ENCODE peak calls at places on chromosomes 1 and 21, in eight cellular contexts. A, T, V, L, K, X, F and R are unnamed samples.

GRCh38 chr1:234175363-234175762 is 197.9 kb upstream of the COA6 start:
- DNase-seq in A (no peak), T (no peak), V (no peak), L (no peak), K (no peak), X (no peak), F (no peak), R (no peak)

GRCh38 chr21:33026878-33027400 is 1.2 kb downstream of the OLIG2 start:
- DNase-seq in A (no peak), T (no peak), V (no peak), L (no peak), K (no peak), X (no peak), F (no peak), R (peak)

GRCh38 chr1:1432951-1433803 is 2.3 kb upstream of the VWA1 start:
- DNase-seq in A (peak), T (peak), V (no peak), L (no peak), K (peak), X (peak), F (peak), R (peak)

GRCh38 chr1:21342961-21343838 is 52.9 kb upstream of the ECE1 start:
- DNase-seq in A (no peak), T (peak), V (no peak), L (no peak), K (no peak), X (no peak), F (no peak), R (no peak)

GRCh38 chr1:202084791-202085681 is 37.7 kb upstream of the GPR37L1 start:
- DNase-seq in A (peak), T (no peak), V (no peak), L (no peak), K (no peak), X (peak), F (no peak), R (peak)

GRCh38 chr1:79497193-79497773 is 490.8 kb upstream of the ADGRL4 start:
- DNase-seq in A (no peak), T (no peak), V (no peak), L (peak), K (no peak), X (peak), F (no peak), R (peak)

GRCh38 chr21:22758478-22758877 is 1760.3 kb downstream of the NCAM2 start:
- DNase-seq in A (no peak), T (no peak), V (no peak), L (no peak), K (no peak), X (no peak), F (no peak), R (no peak)

GRCh38 chr1:210654176-210654786 is 325.6 kb downstream of the HHAT start:
- DNase-seq in A (no peak), T (no peak), V (no peak), L (no peak), K (no peak), X (no peak), F (no peak), R (no peak)

GRCh38 chr1:6241887-6242740 is 1.9 kb upstream of the HES3 start:
- DNase-seq in A (no peak), T (no peak), V (no peak), L (no peak), K (no peak), X (no peak), F (no peak), R (peak)

GRCh38 chr1:60875139-60875538 is 207.2 kb upstream of the NFIA start:
- DNase-seq in A (no peak), T (no peak), V (no peak), L (no peak), K (no peak), X (no peak), F (no peak), R (no peak)

GRCh38 chr1:196393742-196394141 is 214.5 kb downstream of the KCNT2 start:
- DNase-seq in A (no peak), T (peak), V (no peak), L (no peak), K (no peak), X (no peak), F (peak), R (no peak)

GRCh38 chr1:27436204-27437159 is 44.1 kb downstream of the GPR3 start:
- DNase-seq in A (no peak), T (peak), V (no peak), L (no peak), K (no peak), X (peak), F (no peak), R (no peak)
- H3K4me3 ChIP-seq in A (peak), T (peak), V (peak), L (no peak), K (no peak), X (no peak), F (no peak), R (no peak)

DNA sequence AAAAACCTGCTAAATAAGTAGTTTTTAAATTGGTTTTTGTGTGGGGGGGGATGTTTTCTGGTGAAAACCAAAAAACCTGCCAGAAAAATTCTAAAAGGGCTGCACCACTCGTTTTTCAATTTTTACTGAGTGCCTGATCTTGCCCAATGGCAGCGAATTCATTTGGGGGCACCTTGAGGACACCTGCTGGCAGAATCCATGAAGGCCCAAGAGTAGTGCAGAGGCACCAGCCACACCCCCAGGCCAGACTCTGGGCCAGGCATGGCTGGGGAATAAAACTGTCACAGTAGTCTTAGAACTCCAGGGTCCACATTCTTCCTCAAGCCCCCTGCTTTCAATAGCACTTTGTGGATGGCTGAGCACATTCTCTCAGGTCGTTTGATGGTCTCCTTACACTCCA is 50.3 kb downstream of the GLIS1 start:
- DNase-seq in A (no peak), T (no peak), V (no peak), L (no peak), K (no peak), X (no peak), F (no peak), R (no peak)
- TF ChIP-seq CTCF in A (no peak), T (no peak), V (no peak), L (no peak), K (no peak), X (no peak), F (no peak), R (no peak)

DNA sequence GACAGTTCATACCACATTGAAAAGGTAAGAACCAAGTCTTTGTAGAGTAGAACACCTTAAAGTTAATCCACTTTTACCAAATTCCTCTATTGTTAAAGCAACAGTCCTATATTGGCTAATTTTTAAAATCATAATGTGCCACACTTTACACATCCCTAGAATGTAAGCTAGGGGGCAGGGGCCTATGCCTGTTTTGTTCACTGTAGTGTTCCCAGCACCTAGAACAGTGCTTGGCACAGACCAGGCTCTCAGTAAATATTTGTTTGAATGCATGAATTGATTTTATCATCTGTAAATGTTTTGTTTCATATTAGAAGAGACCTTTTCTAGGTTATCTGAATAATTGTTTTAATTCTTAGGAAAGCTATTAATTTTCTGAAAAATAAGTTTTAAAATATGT is 9.1 kb downstream of the SMAP2 start:
- DNase-seq in A (no peak), T (no peak), V (no peak), L (no peak), K (no peak), X (no peak), F (no peak), R (no peak)
- H3K4me3 ChIP-seq in A (no peak), T (no peak), V (no peak), L (no peak), K (no peak), X (no peak), F (no peak), R (no peak)

GRCh38 chr1:161198206-161198876 is 513 bp downstream of the ADAMTS4 start:
- DNase-seq in A (no peak), T (no peak), V (no peak), L (no peak), K (peak), X (peak), F (peak), R (peak)
- TF ChIP-seq CTCF in A (no peak), T (no peak), V (no peak), L (peak), K (no peak), X (peak), F (no peak), R (peak)

GRCh38 chr1:2447274-2448097 is 28.6 kb upstream of the PLCH2 start:
- DNase-seq in A (no peak), T (no peak), V (no peak), L (no peak), K (no peak), X (no peak), F (no peak), R (no peak)

GRCh38 chr1:2445162-2445822 is 30.8 kb upstream of the PLCH2 start:
- DNase-seq in A (no peak), T (no peak), V (no peak), L (no peak), K (no peak), X (no peak), F (no peak), R (no peak)

GRCh38 chr1:2445823-2446215 is 30.3 kb upstream of the PLCH2 start:
- DNase-seq in A (no peak), T (no peak), V (no peak), L (no peak), K (no peak), X (no peak), F (no peak), R (no peak)

GRCh38 chr1:2446861-2447260 is 29.2 kb upstream of the PLCH2 start:
- DNase-seq in A (no peak), T (no peak), V (no peak), L (no peak), K (no peak), X (no peak), F (no peak), R (no peak)

GRCh38 chr1:2446394-2446793 is 29.7 kb upstream of the PLCH2 start:
- DNase-seq in A (no peak), T (no peak), V (no peak), L (no peak), K (no peak), X (no peak), F (no peak), R (peak)
- H3K4me3 ChIP-seq in A (no peak), T (no peak), V (no peak), L (no peak), K (no peak), X (no peak), F (no peak), R (no peak)

DNA sequence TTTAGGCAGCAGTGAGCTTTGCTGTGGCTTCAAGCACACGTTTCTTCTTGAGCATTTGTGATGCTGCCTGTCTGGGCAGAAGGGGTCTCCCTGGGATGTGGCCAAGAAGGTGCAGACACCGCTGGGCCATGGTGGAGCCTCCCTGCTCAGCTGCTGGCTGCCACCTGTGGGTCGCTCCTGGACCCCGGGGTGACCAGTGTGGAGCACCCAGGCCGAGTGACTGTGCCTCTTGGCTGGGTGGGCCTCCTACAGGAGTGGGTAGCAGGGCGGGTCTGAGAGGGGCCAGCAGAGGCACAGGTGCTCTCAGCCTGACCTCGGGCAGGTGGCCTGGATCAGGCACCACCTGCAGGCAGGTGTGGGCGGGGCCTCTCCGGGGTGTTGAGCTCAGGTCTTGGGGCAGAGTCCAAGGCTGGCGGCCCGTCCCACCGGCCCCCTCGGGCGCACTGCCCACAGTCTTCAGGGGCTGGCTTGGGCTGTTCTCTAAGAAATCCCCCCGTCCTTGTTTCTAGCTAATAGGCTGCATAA is 42.0 kb upstream of the COL6A1 start:
- DNase-seq in A (no peak), T (no peak), V (no peak), L (no peak), K (no peak), X (no peak), F (no peak), R (no peak)
- TF ChIP-seq CTCF in A (no peak), T (no peak), V (no peak), L (no peak), K (no peak), X (no peak), F (no peak), R (no peak)